ENCODE peak calls at places on chromosomes 3 and 15, in four cellular contexts. One of them, this sample, is unnamed.

GRCh38 chr3:31010491-31010890 is 116.0 kb upstream of the GADL1 start:
- DNase-seq in uterus: no peak
- DNase-seq in sigmoid colon: no peak
- DNase-seq in mucosa of descending colon: no peak
- DNase-seq in this sample: no peak

GRCh38 chr15:63491979-63492378 is 12.4 kb upstream of the USP3 start:
- DNase-seq in uterus: no peak
- DNase-seq in mucosa of descending colon: no peak
- DNase-seq in sigmoid colon: no peak
- DNase-seq in this sample: no peak

GRCh38 chr3:148309390-148310035 is 388.2 kb upstream of the AGTR1 start:
- DNase-seq in mucosa of descending colon: peak; percentile 40
- DNase-seq in sigmoid colon: no peak
- DNase-seq in uterus: no peak
- DNase-seq in this sample: no peak

GRCh38 chr3:102629943-102630342 is 195.1 kb downstream of the ZPLD1 start:
- DNase-seq in mucosa of descending colon: no peak
- DNase-seq in uterus: no peak
- DNase-seq in sigmoid colon: no peak
- DNase-seq in this sample: no peak

GRCh38 chr3:161890147-161890625 is 393.6 kb downstream of the OTOL1 start:
- DNase-seq in mucosa of descending colon: peak; percentile 11
- DNase-seq in uterus: no peak
- DNase-seq in sigmoid colon: no peak
- DNase-seq in this sample: no peak

GRCh38 chr3:78830466-78830865 is 937.3 kb downstream of the ROBO1 start:
- DNase-seq in mucosa of descending colon: no peak
- DNase-seq in sigmoid colon: no peak
- DNase-seq in uterus: no peak
- DNase-seq in this sample: no peak

GRCh38 chr15:65259367-65259781 is 27.3 kb downstream of the PARP16 start:
- DNase-seq in mucosa of descending colon: peak; percentile 16
- DNase-seq in uterus: peak; percentile 83
- DNase-seq in sigmoid colon: peak; percentile 94
- DNase-seq in this sample: peak; percentile 8

GRCh38 chr3:123129052-123129451 is 62.2 kb downstream of the PDIA5 start:
- DNase-seq in mucosa of descending colon: no peak
- DNase-seq in uterus: no peak
- DNase-seq in sigmoid colon: no peak
- DNase-seq in this sample: no peak

GRCh38 chr15:90749754-90750153 is 32.6 kb downstream of the BLM start:
- DNase-seq in mucosa of descending colon: no peak
- DNase-seq in uterus: no peak
- DNase-seq in sigmoid colon: no peak
- DNase-seq in this sample: no peak

GRCh38 chr3:30649572-30650310 is 43.3 kb downstream of the TGFBR2 start:
- DNase-seq in sigmoid colon: no peak
- DNase-seq in uterus: no peak
- DNase-seq in mucosa of descending colon: no peak
- DNase-seq in this sample: no peak

GRCh38 chr3:8560608-8561007 is 59.0 kb downstream of the LMCD1 start:
- DNase-seq in mucosa of descending colon: no peak
- DNase-seq in uterus: no peak
- DNase-seq in sigmoid colon: peak; percentile 14
- DNase-seq in this sample: no peak

GRCh38 chr3:71429610-71429988 is 153.9 kb downstream of the FOXP1 start:
- DNase-seq in sigmoid colon: no peak
- DNase-seq in mucosa of descending colon: no peak
- DNase-seq in uterus: no peak
- DNase-seq in this sample: no peak

GRCh38 chr15:27249046-27249722 is 278.2 kb downstream of the GABRG3 start:
- DNase-seq in mucosa of descending colon: no peak
- DNase-seq in uterus: no peak
- DNase-seq in sigmoid colon: no peak
- DNase-seq in this sample: no peak

GRCh38 chr15:84598250-84598649 is 2.6 kb upstream of the ZSCAN2 start:
- DNase-seq in uterus: no peak
- DNase-seq in sigmoid colon: no peak
- DNase-seq in mucosa of descending colon: no peak
- DNase-seq in this sample: no peak

GRCh38 chr3:129526121-129526900 is 2.1 kb upstream of the RHO start:
- DNase-seq in sigmoid colon: no peak
- DNase-seq in uterus: no peak
- DNase-seq in mucosa of descending colon: peak; percentile 5
- DNase-seq in this sample: no peak

GRCh38 chr3:133472242-133472641 is 72.4 kb downstream of the BFSP2 start:
- DNase-seq in uterus: no peak
- DNase-seq in sigmoid colon: no peak
- DNase-seq in mucosa of descending colon: no peak
- DNase-seq in this sample: no peak

GRCh38 chr3:38084969-38085942 is 46.2 kb downstream of the DLEC1 start:
- DNase-seq in mucosa of descending colon: no peak
- DNase-seq in uterus: no peak
- DNase-seq in sigmoid colon: no peak
- DNase-seq in this sample: no peak

GRCh38 chr3:59386165-59386564 is 336.3 kb upstream of the CFAP20DC start:
- DNase-seq in mucosa of descending colon: no peak
- DNase-seq in uterus: no peak
- DNase-seq in sigmoid colon: no peak
- DNase-seq in this sample: no peak

GRCh38 chr3:128727996-128728395 is 2.0 kb downstream of the RAB7A start:
- DNase-seq in mucosa of descending colon: no peak
- DNase-seq in sigmoid colon: no peak
- DNase-seq in uterus: no peak
- DNase-seq in this sample: no peak

GRCh38 chr15:52735231-52736089 is 54.7 kb downstream of the ONECUT1 start:
- DNase-seq in uterus: peak; percentile 39
- DNase-seq in mucosa of descending colon: peak; percentile 92
- DNase-seq in sigmoid colon: peak; percentile 66
- DNase-seq in this sample: peak; percentile 47

GRCh38 chr3:75272708-75273107 is 391.4 kb upstream of the FRG2C start:
- DNase-seq in uterus: no peak
- DNase-seq in sigmoid colon: no peak
- DNase-seq in mucosa of descending colon: no peak
- DNase-seq in this sample: no peak

GRCh38 chr3:75001330-75001729 is 386.9 kb upstream of the CNTN3 start:
- DNase-seq in uterus: no peak
- DNase-seq in sigmoid colon: no peak
- DNase-seq in mucosa of descending colon: no peak
- DNase-seq in this sample: no peak

GRCh38 chr3:33949074-33949473 is 150.6 kb downstream of the PDCD6IP start:
- DNase-seq in sigmoid colon: no peak
- DNase-seq in mucosa of descending colon: no peak
- DNase-seq in uterus: no peak
- DNase-seq in this sample: no peak

GRCh38 chr3:105022813-105023212 is 343.9 kb upstream of the ALCAM start:
- DNase-seq in mucosa of descending colon: no peak
- DNase-seq in sigmoid colon: no peak
- DNase-seq in uterus: no peak
- DNase-seq in this sample: no peak

GRCh38 chr3:49607796-49608195 is 53.5 kb downstream of the BSN start:
- DNase-seq in uterus: no peak
- DNase-seq in mucosa of descending colon: no peak
- DNase-seq in sigmoid colon: peak; percentile 36
- DNase-seq in this sample: no peak

GRCh38 chr3:31772155-31772761 is 208.8 kb downstream of the OSBPL10 start:
- DNase-seq in uterus: no peak
- DNase-seq in sigmoid colon: no peak
- DNase-seq in mucosa of descending colon: no peak
- DNase-seq in this sample: no peak

GRCh38 chr3:191356586-191357439 is 26.5 kb upstream of the UTS2B start:
- DNase-seq in mucosa of descending colon: no peak
- DNase-seq in uterus: peak; percentile 18
- DNase-seq in sigmoid colon: no peak
- DNase-seq in this sample: no peak

GRCh38 chr15:28977377-28978010 is 91.7 kb downstream of the APBA2 start:
- DNase-seq in uterus: no peak
- DNase-seq in sigmoid colon: no peak
- DNase-seq in mucosa of descending colon: no peak
- DNase-seq in this sample: no peak

GRCh38 chr15:56794150-56794922 is 61.0 kb upstream of the ZNF280D start:
- DNase-seq in uterus: no peak
- DNase-seq in mucosa of descending colon: no peak
- DNase-seq in sigmoid colon: no peak
- DNase-seq in this sample: no peak

DNA sequence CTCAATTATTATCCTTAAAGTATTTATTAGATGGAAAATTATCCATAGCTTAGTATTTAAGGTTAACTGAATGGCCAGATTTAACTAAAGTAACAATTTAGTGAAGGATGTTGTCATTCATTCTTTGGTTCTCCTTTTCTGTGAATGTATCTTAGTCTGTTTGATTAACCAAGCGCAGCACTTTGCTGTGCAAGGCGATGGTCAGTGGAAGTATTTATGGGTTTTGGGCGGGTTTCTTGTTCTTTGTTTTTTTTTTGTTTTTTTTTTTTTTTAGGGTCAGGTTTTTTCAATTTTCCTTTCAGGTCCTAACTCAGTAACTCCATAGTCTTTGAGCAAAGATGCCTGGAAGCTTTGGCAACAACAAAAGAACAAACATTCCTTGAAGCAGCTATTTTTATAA is 328.8 kb downstream of the PTPRG start:
- DNase-seq in mucosa of descending colon: no peak
- DNase-seq in sigmoid colon: no peak
- DNase-seq in uterus: no peak
- DNase-seq in this sample: no peak
- H3K4me1 ChIP-seq in mucosa of descending colon: peaks cover 9% of the 10 kb centered on the region
- H3K4me1 ChIP-seq in sigmoid colon: no peaks in the 10 kb centered on the region
- H3K4me1 ChIP-seq in uterus: no peaks in the 10 kb centered on the region
- H3K4me1 ChIP-seq in this sample: peaks cover 22% of the 10 kb centered on the region

DNA sequence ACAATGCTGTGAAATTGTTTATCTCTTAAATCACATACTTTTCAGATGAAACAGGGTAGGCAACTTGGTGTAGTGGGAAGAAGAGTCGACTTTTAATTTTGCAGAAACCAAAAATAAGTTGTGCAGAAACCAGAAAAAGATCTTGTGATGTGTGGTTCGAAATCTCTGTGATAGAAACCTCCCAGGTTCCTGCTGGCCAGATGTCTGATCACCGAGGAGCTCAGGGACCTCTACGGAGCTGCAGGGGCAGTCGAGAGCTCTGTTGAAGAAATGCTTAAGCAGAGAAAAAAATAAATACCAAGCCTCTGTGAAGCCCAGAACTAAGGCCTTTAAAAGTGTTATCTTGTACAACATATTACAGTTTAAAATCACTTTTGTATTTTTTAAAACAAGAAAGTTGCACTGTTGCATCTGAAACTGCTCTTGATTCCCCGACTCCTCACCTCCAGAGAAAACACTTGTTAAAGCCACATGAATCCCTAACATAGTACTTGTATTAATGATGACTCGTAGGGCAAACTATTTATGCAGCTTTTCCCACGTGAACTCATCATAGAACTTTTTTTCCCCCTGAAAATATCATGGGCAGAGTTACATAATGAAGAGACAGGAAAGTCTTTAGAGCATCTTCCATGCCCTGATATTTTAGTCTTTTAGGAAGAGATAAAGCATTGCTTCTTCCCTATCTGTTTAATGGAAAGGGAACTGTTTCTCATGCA is 51.3 kb downstream of the CCK start:
- DNase-seq in sigmoid colon: no peak
- DNase-seq in uterus: no peak
- DNase-seq in mucosa of descending colon: no peak
- DNase-seq in this sample: no peak
- TF ChIP-seq CTCF in sigmoid colon: no peak
- TF ChIP-seq CTCF in uterus: no peak
- TF ChIP-seq CTCF in mucosa of descending colon: no peak
- TF ChIP-seq CTCF in this sample: no peak

GRCh38 chr3:21447471-21448205 is 303.4 kb downstream of the ZNF385D start:
- DNase-seq in mucosa of descending colon: no peak
- DNase-seq in sigmoid colon: no peak
- DNase-seq in uterus: no peak
- DNase-seq in this sample: no peak
- H3K4me1 ChIP-seq in mucosa of descending colon: no peaks in the 10 kb centered on the region
- H3K4me1 ChIP-seq in sigmoid colon: no peaks in the 10 kb centered on the region
- H3K4me1 ChIP-seq in uterus: no peaks in the 10 kb centered on the region
- H3K4me1 ChIP-seq in this sample: peaks cover 7% of the 10 kb centered on the region

DNA sequence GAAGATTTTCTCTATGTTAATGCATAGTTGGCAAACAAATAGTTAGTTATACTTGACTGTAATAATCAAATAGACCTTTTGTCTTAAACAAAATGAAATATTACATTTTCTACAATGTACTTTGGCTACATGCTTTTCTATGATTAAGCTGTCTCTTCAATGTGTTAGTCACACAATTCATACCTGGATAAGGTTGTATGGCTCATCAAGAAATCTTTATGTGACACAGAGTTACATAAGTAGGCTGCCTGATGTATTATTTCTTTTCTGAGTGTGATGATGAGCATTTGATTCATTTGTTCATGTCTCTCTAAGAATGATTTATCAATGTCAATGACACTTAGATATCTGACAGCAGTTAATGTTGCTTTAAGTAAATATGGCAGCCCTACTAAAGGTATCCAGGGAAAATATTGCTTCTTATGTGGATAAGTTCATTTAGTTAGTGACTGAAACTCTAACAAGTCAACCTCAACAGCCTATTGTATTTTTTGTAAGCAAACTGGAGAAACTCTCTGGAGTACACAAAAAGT is 157.4 kb upstream of the SOX2 start:
- DNase-seq in uterus: no peak
- DNase-seq in sigmoid colon: no peak
- DNase-seq in mucosa of descending colon: no peak
- DNase-seq in this sample: no peak
- TF ChIP-seq CTCF in uterus: no peak
- TF ChIP-seq CTCF in sigmoid colon: no peak
- TF ChIP-seq CTCF in mucosa of descending colon: no peak
- TF ChIP-seq CTCF in this sample: no peak

DNA sequence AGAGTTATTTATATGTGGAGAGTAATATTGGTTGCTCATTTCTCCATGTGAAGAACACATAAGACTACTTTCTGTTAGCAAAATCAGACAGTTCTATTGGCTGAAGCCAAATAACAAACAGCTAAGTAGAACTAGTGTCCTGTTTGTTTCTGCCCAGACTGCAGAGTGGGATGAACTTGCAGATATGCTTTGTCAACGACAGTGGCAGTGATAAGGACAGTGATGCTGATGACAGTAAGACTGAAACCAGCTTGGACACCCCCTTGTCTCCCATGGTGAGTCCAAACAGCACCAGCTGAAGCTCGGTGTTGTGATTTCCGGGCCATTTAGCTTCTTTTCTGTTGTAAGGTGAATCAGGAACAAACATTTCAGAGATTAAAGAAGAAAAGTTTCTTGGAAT is 102.6 kb upstream of the IL12A start:
- DNase-seq in uterus: no peak
- DNase-seq in sigmoid colon: no peak
- DNase-seq in mucosa of descending colon: no peak
- DNase-seq in this sample: no peak
- H3K4me1 ChIP-seq in uterus: peaks cover 4% of the 10 kb centered on the region
- H3K4me1 ChIP-seq in sigmoid colon: no peaks in the 10 kb centered on the region
- H3K4me1 ChIP-seq in mucosa of descending colon: no peaks in the 10 kb centered on the region
- H3K4me1 ChIP-seq in this sample: peaks cover 47% of the 10 kb centered on the region